ENCODE peak calls at places on chromosomes 1 and 21, in ten cellular contexts. One of them, this sample, is unnamed.

GRCh38 chr1:21622466-21623315 is 46.5 kb downstream of the RAP1GAP start:
- DNase-seq in kidney: no peak
- DNase-seq in omental fat pad: no peak
- DNase-seq in epithelial cell of proximal tubule: no peak
- DNase-seq in nephron progenitor cell: peak
- DNase-seq in natural killer cell: no peak
- DNase-seq in fibroblast of villous mesenchyme: no peak
- DNase-seq in fibroblast of lung: no peak
- DNase-seq in AG04450: no peak
- DNase-seq in fibroblast of mammary gland: no peak
- DNase-seq in this sample: no peak

GRCh38 chr1:69567847-69568434 is at the start of gene LRRC7:
- DNase-seq in epithelial cell of proximal tubule: no peak
- DNase-seq in natural killer cell: no peak
- DNase-seq in fibroblast of mammary gland: no peak
- DNase-seq in fibroblast of lung: peak
- DNase-seq in omental fat pad: no peak
- DNase-seq in kidney: peak
- DNase-seq in AG04450: no peak
- DNase-seq in fibroblast of villous mesenchyme: no peak
- DNase-seq in nephron progenitor cell: peak
- DNase-seq in this sample: peak

GRCh38 chr1:42679364-42679983 is 2.7 kb upstream of the YBX1 start:
- DNase-seq in fibroblast of villous mesenchyme: no peak
- DNase-seq in AG04450: no peak
- DNase-seq in fibroblast of mammary gland: peak
- DNase-seq in epithelial cell of proximal tubule: peak
- DNase-seq in nephron progenitor cell: no peak
- DNase-seq in omental fat pad: no peak
- DNase-seq in kidney: no peak
- DNase-seq in natural killer cell: no peak
- DNase-seq in fibroblast of lung: peak
- DNase-seq in this sample: no peak

GRCh38 chr1:43806183-43806582 is 98.8 kb downstream of the ST3GAL3 start:
- DNase-seq in fibroblast of lung: no peak
- DNase-seq in fibroblast of villous mesenchyme: no peak
- DNase-seq in epithelial cell of proximal tubule: no peak
- DNase-seq in nephron progenitor cell: no peak
- DNase-seq in fibroblast of mammary gland: no peak
- DNase-seq in AG04450: no peak
- DNase-seq in omental fat pad: no peak
- DNase-seq in natural killer cell: no peak
- DNase-seq in kidney: no peak
- DNase-seq in this sample: no peak

GRCh38 chr1:84152649-84153056 is 8.6 kb downstream of the PRKACB start:
- DNase-seq in natural killer cell: no peak
- DNase-seq in fibroblast of lung: peak
- DNase-seq in fibroblast of villous mesenchyme: no peak
- DNase-seq in AG04450: no peak
- DNase-seq in omental fat pad: no peak
- DNase-seq in nephron progenitor cell: no peak
- DNase-seq in fibroblast of mammary gland: no peak
- DNase-seq in kidney: no peak
- DNase-seq in epithelial cell of proximal tubule: peak
- DNase-seq in this sample: no peak

GRCh38 chr1:207890136-207890738 is 20.7 kb downstream of the CD34 start:
- DNase-seq in AG04450: no peak
- DNase-seq in fibroblast of lung: peak
- DNase-seq in omental fat pad: no peak
- DNase-seq in fibroblast of villous mesenchyme: peak
- DNase-seq in kidney: peak
- DNase-seq in epithelial cell of proximal tubule: peak
- DNase-seq in natural killer cell: no peak
- DNase-seq in nephron progenitor cell: no peak
- DNase-seq in fibroblast of mammary gland: peak
- DNase-seq in this sample: no peak

GRCh38 chr1:89781494-89782126 is 39.2 kb upstream of the LRRC8D start:
- DNase-seq in AG04450: no peak
- DNase-seq in kidney: no peak
- DNase-seq in natural killer cell: no peak
- DNase-seq in fibroblast of mammary gland: peak
- DNase-seq in nephron progenitor cell: no peak
- DNase-seq in epithelial cell of proximal tubule: peak
- DNase-seq in omental fat pad: no peak
- DNase-seq in fibroblast of villous mesenchyme: no peak
- DNase-seq in fibroblast of lung: peak
- DNase-seq in this sample: no peak

GRCh38 chr1:30778156-30778978 is 20.8 kb upstream of the LAPTM5 start:
- DNase-seq in kidney: peak
- DNase-seq in epithelial cell of proximal tubule: peak
- DNase-seq in fibroblast of villous mesenchyme: peak
- DNase-seq in fibroblast of mammary gland: peak
- DNase-seq in AG04450: no peak
- DNase-seq in omental fat pad: no peak
- DNase-seq in nephron progenitor cell: no peak
- DNase-seq in fibroblast of lung: peak
- DNase-seq in natural killer cell: no peak
- DNase-seq in this sample: no peak

GRCh38 chr1:116503535-116504307 is 67.1 kb downstream of the CD58 start:
- DNase-seq in omental fat pad: no peak
- DNase-seq in fibroblast of lung: peak
- DNase-seq in kidney: peak
- DNase-seq in nephron progenitor cell: no peak
- DNase-seq in AG04450: no peak
- DNase-seq in fibroblast of mammary gland: no peak
- DNase-seq in epithelial cell of proximal tubule: no peak
- DNase-seq in fibroblast of villous mesenchyme: no peak
- DNase-seq in natural killer cell: peak
- DNase-seq in this sample: no peak

GRCh38 chr21:45889115-45889708 is 92.4 kb upstream of the COL6A1 start:
- DNase-seq in fibroblast of villous mesenchyme: no peak
- DNase-seq in epithelial cell of proximal tubule: no peak
- DNase-seq in omental fat pad: no peak
- DNase-seq in kidney: peak
- DNase-seq in nephron progenitor cell: no peak
- DNase-seq in fibroblast of mammary gland: no peak
- DNase-seq in natural killer cell: no peak
- DNase-seq in fibroblast of lung: no peak
- DNase-seq in AG04450: no peak
- DNase-seq in this sample: no peak

GRCh38 chr1:55789466-55789865 is 574.3 kb upstream of the USP24 start:
- DNase-seq in fibroblast of lung: peak
- DNase-seq in natural killer cell: no peak
- DNase-seq in fibroblast of mammary gland: no peak
- DNase-seq in AG04450: no peak
- DNase-seq in fibroblast of villous mesenchyme: no peak
- DNase-seq in epithelial cell of proximal tubule: no peak
- DNase-seq in omental fat pad: no peak
- DNase-seq in nephron progenitor cell: no peak
- DNase-seq in kidney: no peak
- DNase-seq in this sample: no peak

GRCh38 chr1:1179983-1180861 is 6.5 kb downstream of the TTLL10 start:
- DNase-seq in epithelial cell of proximal tubule: no peak
- DNase-seq in fibroblast of mammary gland: no peak
- DNase-seq in nephron progenitor cell: peak
- DNase-seq in natural killer cell: peak
- DNase-seq in omental fat pad: no peak
- DNase-seq in fibroblast of villous mesenchyme: no peak
- DNase-seq in AG04450: no peak
- DNase-seq in fibroblast of lung: no peak
- DNase-seq in kidney: peak
- DNase-seq in this sample: peak

GRCh38 chr1:77281491-77282186 is at the start of gene AK5:
- DNase-seq in AG04450: no peak
- DNase-seq in fibroblast of lung: peak
- DNase-seq in fibroblast of mammary gland: peak
- DNase-seq in kidney: peak
- DNase-seq in epithelial cell of proximal tubule: no peak
- DNase-seq in omental fat pad: no peak
- DNase-seq in fibroblast of villous mesenchyme: peak
- DNase-seq in nephron progenitor cell: peak
- DNase-seq in natural killer cell: peak
- DNase-seq in this sample: peak

GRCh38 chr1:60904079-60904852 is 178.1 kb upstream of the NFIA start:
- DNase-seq in epithelial cell of proximal tubule: no peak
- DNase-seq in fibroblast of lung: peak
- DNase-seq in omental fat pad: no peak
- DNase-seq in natural killer cell: no peak
- DNase-seq in kidney: no peak
- DNase-seq in fibroblast of mammary gland: peak
- DNase-seq in fibroblast of villous mesenchyme: no peak
- DNase-seq in AG04450: no peak
- DNase-seq in nephron progenitor cell: no peak
- DNase-seq in this sample: no peak

GRCh38 chr1:150813028-150813707 is 5.1 kb upstream of the CTSK start:
- DNase-seq in nephron progenitor cell: peak
- DNase-seq in epithelial cell of proximal tubule: no peak
- DNase-seq in fibroblast of villous mesenchyme: peak
- DNase-seq in omental fat pad: no peak
- DNase-seq in fibroblast of lung: peak
- DNase-seq in fibroblast of mammary gland: peak
- DNase-seq in natural killer cell: no peak
- DNase-seq in AG04450: peak
- DNase-seq in kidney: no peak
- DNase-seq in this sample: no peak

GRCh38 chr1:59360170-59360569 is 63.3 kb downstream of the FGGY start:
- DNase-seq in natural killer cell: no peak
- DNase-seq in epithelial cell of proximal tubule: peak
- DNase-seq in fibroblast of villous mesenchyme: peak
- DNase-seq in kidney: no peak
- DNase-seq in fibroblast of mammary gland: peak
- DNase-seq in fibroblast of lung: peak
- DNase-seq in nephron progenitor cell: no peak
- DNase-seq in AG04450: peak
- DNase-seq in omental fat pad: no peak
- DNase-seq in this sample: no peak

GRCh38 chr1:59355361-59355760 is 58.5 kb downstream of the FGGY start:
- DNase-seq in epithelial cell of proximal tubule: peak
- DNase-seq in omental fat pad: no peak
- DNase-seq in AG04450: no peak
- DNase-seq in fibroblast of lung: no peak
- DNase-seq in natural killer cell: no peak
- DNase-seq in nephron progenitor cell: no peak
- DNase-seq in kidney: no peak
- DNase-seq in fibroblast of mammary gland: peak
- DNase-seq in fibroblast of villous mesenchyme: peak
- DNase-seq in this sample: no peak

GRCh38 chr1:59354754-59355337 is 58.0 kb downstream of the FGGY start:
- DNase-seq in omental fat pad: no peak
- DNase-seq in natural killer cell: no peak
- DNase-seq in fibroblast of villous mesenchyme: peak
- DNase-seq in fibroblast of mammary gland: peak
- DNase-seq in kidney: peak
- DNase-seq in nephron progenitor cell: no peak
- DNase-seq in epithelial cell of proximal tubule: peak
- DNase-seq in AG04450: no peak
- DNase-seq in fibroblast of lung: no peak
- DNase-seq in this sample: no peak

GRCh38 chr1:59359325-59359724 is 62.4 kb downstream of the FGGY start:
- DNase-seq in kidney: no peak
- DNase-seq in fibroblast of mammary gland: no peak
- DNase-seq in omental fat pad: no peak
- DNase-seq in natural killer cell: no peak
- DNase-seq in fibroblast of lung: no peak
- DNase-seq in AG04450: no peak
- DNase-seq in epithelial cell of proximal tubule: no peak
- DNase-seq in nephron progenitor cell: no peak
- DNase-seq in fibroblast of villous mesenchyme: no peak
- DNase-seq in this sample: no peak

DNA sequence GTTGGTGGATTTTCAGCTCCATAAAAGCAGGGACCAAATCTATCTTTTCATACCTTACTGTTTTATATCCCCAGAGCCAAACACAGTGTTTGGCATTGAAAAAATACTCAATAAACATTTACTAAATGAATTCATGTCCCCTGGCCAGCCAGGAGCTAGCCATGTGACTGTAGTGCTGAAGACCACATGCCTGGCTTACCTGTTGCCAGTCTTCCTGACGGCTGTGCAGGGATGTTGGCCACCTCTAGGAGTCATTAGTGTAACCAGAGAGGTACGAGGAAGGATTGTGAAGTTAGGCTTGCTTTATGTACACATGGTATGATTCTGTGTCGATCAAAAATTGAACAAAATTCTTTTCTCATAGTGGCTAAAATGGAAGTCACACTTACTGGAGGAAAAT is 60.8 kb downstream of the FGGY start:
- DNase-seq in fibroblast of mammary gland: no peak
- DNase-seq in epithelial cell of proximal tubule: no peak
- DNase-seq in fibroblast of villous mesenchyme: no peak
- DNase-seq in fibroblast of lung: no peak
- DNase-seq in natural killer cell: no peak
- DNase-seq in nephron progenitor cell: peak
- DNase-seq in AG04450: no peak
- DNase-seq in omental fat pad: no peak
- DNase-seq in kidney: no peak
- DNase-seq in this sample: no peak
- TF ChIP-seq CTCF in fibroblast of mammary gland: no peak
- TF ChIP-seq CTCF in epithelial cell of proximal tubule: no peak
- TF ChIP-seq CTCF in fibroblast of villous mesenchyme: no peak
- TF ChIP-seq CTCF in fibroblast of lung: no peak
- TF ChIP-seq CTCF in natural killer cell: no peak
- TF ChIP-seq CTCF in nephron progenitor cell: no peak
- TF ChIP-seq CTCF in AG04450: no peak
- TF ChIP-seq CTCF in omental fat pad: no peak
- TF ChIP-seq CTCF in kidney: no peak
- TF ChIP-seq CTCF in this sample: no peak

GRCh38 chr1:226223786-226224244 is 351 bp downstream of the MIXL1 start:
- DNase-seq in nephron progenitor cell: peak
- DNase-seq in natural killer cell: no peak
- DNase-seq in fibroblast of lung: peak
- DNase-seq in epithelial cell of proximal tubule: no peak
- DNase-seq in fibroblast of villous mesenchyme: peak
- DNase-seq in omental fat pad: no peak
- DNase-seq in kidney: peak
- DNase-seq in fibroblast of mammary gland: no peak
- DNase-seq in AG04450: no peak
- DNase-seq in this sample: peak
- TF ChIP-seq CTCF in nephron progenitor cell: no peak
- TF ChIP-seq CTCF in natural killer cell: no peak
- TF ChIP-seq CTCF in fibroblast of lung: no peak
- TF ChIP-seq CTCF in epithelial cell of proximal tubule: no peak
- TF ChIP-seq CTCF in fibroblast of villous mesenchyme: no peak
- TF ChIP-seq CTCF in omental fat pad: no peak
- TF ChIP-seq CTCF in kidney: no peak
- TF ChIP-seq CTCF in fibroblast of mammary gland: no peak
- TF ChIP-seq CTCF in AG04450: no peak
- TF ChIP-seq CTCF in this sample: no peak

GRCh38 chr1:109790735-109791494 is 27.2 kb upstream of the EPS8L3 start:
- DNase-seq in fibroblast of villous mesenchyme: peak
- DNase-seq in nephron progenitor cell: no peak
- DNase-seq in kidney: peak
- DNase-seq in fibroblast of lung: peak
- DNase-seq in omental fat pad: peak
- DNase-seq in AG04450: no peak
- DNase-seq in fibroblast of mammary gland: peak
- DNase-seq in natural killer cell: peak
- DNase-seq in epithelial cell of proximal tubule: no peak
- DNase-seq in this sample: peak
- TF ChIP-seq CTCF in fibroblast of villous mesenchyme: peak
- TF ChIP-seq CTCF in nephron progenitor cell: no peak
- TF ChIP-seq CTCF in kidney: no peak
- TF ChIP-seq CTCF in fibroblast of lung: peak
- TF ChIP-seq CTCF in omental fat pad: no peak
- TF ChIP-seq CTCF in AG04450: peak
- TF ChIP-seq CTCF in fibroblast of mammary gland: no peak
- TF ChIP-seq CTCF in natural killer cell: peak
- TF ChIP-seq CTCF in epithelial cell of proximal tubule: no peak
- TF ChIP-seq CTCF in this sample: peak

GRCh38 chr1:32044246-32044645 is 28.5 kb upstream of the TMEM39B start:
- DNase-seq in natural killer cell: no peak
- DNase-seq in kidney: no peak
- DNase-seq in omental fat pad: no peak
- DNase-seq in fibroblast of villous mesenchyme: no peak
- DNase-seq in fibroblast of lung: no peak
- DNase-seq in epithelial cell of proximal tubule: no peak
- DNase-seq in AG04450: no peak
- DNase-seq in nephron progenitor cell: no peak
- DNase-seq in fibroblast of mammary gland: no peak
- DNase-seq in this sample: no peak
- TF ChIP-seq CTCF in natural killer cell: no peak
- TF ChIP-seq CTCF in kidney: no peak
- TF ChIP-seq CTCF in omental fat pad: no peak
- TF ChIP-seq CTCF in fibroblast of villous mesenchyme: no peak
- TF ChIP-seq CTCF in fibroblast of lung: no peak
- TF ChIP-seq CTCF in epithelial cell of proximal tubule: no peak
- TF ChIP-seq CTCF in AG04450: no peak
- TF ChIP-seq CTCF in nephron progenitor cell: no peak
- TF ChIP-seq CTCF in fibroblast of mammary gland: no peak
- TF ChIP-seq CTCF in this sample: no peak